ENCODE peak calls at places on chromosomes 3 and 15, in seven cellular contexts. One of them, this sample, is unnamed.
A peak's percentile ranks its signal among the peaks of the same experiment; 100 is the strongest.

GRCh38 chr3:111749171-111750170 is 109.6 kb upstream of the PHLDB2 start:
- DNase-seq in neuronal stem cell: no peak
- DNase-seq in hepatocyte: no peak
- DNase-seq in CD8-positive, alpha-beta memory T cell: no peak
- DNase-seq in HCT116: no peak
- DNase-seq in sigmoid colon: no peak
- DNase-seq in adrenal gland: no peak
- DNase-seq in this sample: no peak

GRCh38 chr3:123343296-123344174 is 105.4 kb downstream of the ADCY5 start:
- DNase-seq in neuronal stem cell: no peak
- DNase-seq in hepatocyte: no peak
- DNase-seq in CD8-positive, alpha-beta memory T cell: peak; percentile 40
- DNase-seq in HCT116: no peak
- DNase-seq in sigmoid colon: peak; percentile 66
- DNase-seq in adrenal gland: no peak
- DNase-seq in this sample: no peak

GRCh38 chr3:46852839-46853355 is 10.3 kb downstream of the MYL3 start:
- DNase-seq in neuronal stem cell: no peak
- DNase-seq in hepatocyte: no peak
- DNase-seq in CD8-positive, alpha-beta memory T cell: peak; percentile 27
- DNase-seq in HCT116: no peak
- DNase-seq in sigmoid colon: no peak
- DNase-seq in adrenal gland: peak; percentile 17
- DNase-seq in this sample: no peak

GRCh38 chr3:142975316-142975995 is 12.0 kb upstream of the PAQR9 start:
- DNase-seq in neuronal stem cell: no peak
- DNase-seq in hepatocyte: no peak
- DNase-seq in CD8-positive, alpha-beta memory T cell: no peak
- DNase-seq in HCT116: no peak
- DNase-seq in sigmoid colon: no peak
- DNase-seq in adrenal gland: no peak
- DNase-seq in this sample: no peak

GRCh38 chr3:181009225-181009624 is 19.7 kb upstream of the DNAJC19 start:
- DNase-seq in neuronal stem cell: no peak
- DNase-seq in hepatocyte: no peak
- DNase-seq in CD8-positive, alpha-beta memory T cell: no peak
- DNase-seq in HCT116: no peak
- DNase-seq in sigmoid colon: no peak
- DNase-seq in adrenal gland: no peak
- DNase-seq in this sample: no peak

GRCh38 chr3:32733631-32734229 is 48.7 kb downstream of the CNOT10 start:
- DNase-seq in neuronal stem cell: peak; percentile 21
- DNase-seq in hepatocyte: peak; percentile 43
- DNase-seq in CD8-positive, alpha-beta memory T cell: no peak
- DNase-seq in HCT116: peak; percentile 19
- DNase-seq in sigmoid colon: no peak
- DNase-seq in adrenal gland: no peak
- DNase-seq in this sample: no peak

GRCh38 chr15:75530169-75530568 is 48.9 kb downstream of the PTPN9 start:
- DNase-seq in neuronal stem cell: no peak
- DNase-seq in hepatocyte: no peak
- DNase-seq in CD8-positive, alpha-beta memory T cell: no peak
- DNase-seq in HCT116: no peak
- DNase-seq in sigmoid colon: no peak
- DNase-seq in adrenal gland: no peak
- DNase-seq in this sample: no peak

GRCh38 chr3:48656061-48656840 is 6.4 kb downstream of the CELSR3 start:
- DNase-seq in neuronal stem cell: peak; percentile 89
- DNase-seq in hepatocyte: peak; percentile 90
- DNase-seq in CD8-positive, alpha-beta memory T cell: peak; percentile 89
- DNase-seq in HCT116: peak; percentile 21
- DNase-seq in sigmoid colon: peak; percentile 89
- DNase-seq in adrenal gland: peak; percentile 83
- DNase-seq in this sample: peak; percentile 66

GRCh38 chr3:195597848-195598247 is 14.1 kb upstream of the APOD start:
- DNase-seq in neuronal stem cell: no peak
- DNase-seq in hepatocyte: no peak
- DNase-seq in CD8-positive, alpha-beta memory T cell: no peak
- DNase-seq in HCT116: no peak
- DNase-seq in sigmoid colon: peak; percentile 36
- DNase-seq in adrenal gland: peak; percentile 31
- DNase-seq in this sample: no peak

GRCh38 chr15:50676799-50677483 is 9.7 kb downstream of the TRPM7 start:
- DNase-seq in neuronal stem cell: no peak
- DNase-seq in hepatocyte: peak; percentile 28
- DNase-seq in CD8-positive, alpha-beta memory T cell: no peak
- DNase-seq in HCT116: no peak
- DNase-seq in sigmoid colon: no peak
- DNase-seq in adrenal gland: no peak
- DNase-seq in this sample: no peak

GRCh38 chr3:58237940-58238681 is 519 bp downstream of the ABHD6 start:
- DNase-seq in neuronal stem cell: peak; percentile 29
- DNase-seq in hepatocyte: peak; percentile 60
- DNase-seq in CD8-positive, alpha-beta memory T cell: peak; percentile 77
- DNase-seq in HCT116: no peak
- DNase-seq in sigmoid colon: peak; percentile 88
- DNase-seq in adrenal gland: peak; percentile 80
- DNase-seq in this sample: no peak

GRCh38 chr3:183081459-183082183 is 17.7 kb downstream of the MCCC1 start:
- DNase-seq in neuronal stem cell: no peak
- DNase-seq in hepatocyte: no peak
- DNase-seq in CD8-positive, alpha-beta memory T cell: no peak
- DNase-seq in HCT116: no peak
- DNase-seq in sigmoid colon: no peak
- DNase-seq in adrenal gland: no peak
- DNase-seq in this sample: no peak
- H3K36me3 ChIP-seq in neuronal stem cell: peaks cover 74% of the 10 kb centered on the region
- H3K36me3 ChIP-seq in hepatocyte: peaks cover 3% of the 10 kb centered on the region
- H3K36me3 ChIP-seq in CD8-positive, alpha-beta memory T cell: peaks cover 26% of the 10 kb centered on the region
- H3K36me3 ChIP-seq in HCT116: peaks cover 3% of the 10 kb centered on the region
- H3K36me3 ChIP-seq in sigmoid colon: no peaks in the 10 kb centered on the region
- H3K36me3 ChIP-seq in adrenal gland: no peaks in the 10 kb centered on the region
- H3K36me3 ChIP-seq in this sample: peaks cover 7% of the 10 kb centered on the region

GRCh38 chr15:69018951-69019350 is 4.5 kb downstream of the NOX5 start:
- DNase-seq in neuronal stem cell: no peak
- DNase-seq in hepatocyte: no peak
- DNase-seq in CD8-positive, alpha-beta memory T cell: no peak
- DNase-seq in HCT116: no peak
- DNase-seq in sigmoid colon: no peak
- DNase-seq in adrenal gland: no peak
- DNase-seq in this sample: no peak
- H3K27ac ChIP-seq in neuronal stem cell: no peak overlapping the region
- H3K27ac ChIP-seq in hepatocyte: no peak overlapping the region
- H3K27ac ChIP-seq in CD8-positive, alpha-beta memory T cell: no peak overlapping the region
- H3K27ac ChIP-seq in HCT116: no peak overlapping the region
- H3K27ac ChIP-seq in sigmoid colon: no peak overlapping the region
- H3K27ac ChIP-seq in adrenal gland: no peak overlapping the region
- H3K27ac ChIP-seq in this sample: no peak overlapping the region

GRCh38 chr3:150583028-150583427 is 20.1 kb upstream of the SELENOT start:
- DNase-seq in neuronal stem cell: no peak
- DNase-seq in hepatocyte: no peak
- DNase-seq in CD8-positive, alpha-beta memory T cell: no peak
- DNase-seq in HCT116: no peak
- DNase-seq in sigmoid colon: no peak
- DNase-seq in adrenal gland: no peak
- DNase-seq in this sample: no peak

GRCh38 chr3:150582620-150583019 is 20.5 kb upstream of the SELENOT start:
- DNase-seq in neuronal stem cell: no peak
- DNase-seq in hepatocyte: no peak
- DNase-seq in CD8-positive, alpha-beta memory T cell: no peak
- DNase-seq in HCT116: no peak
- DNase-seq in sigmoid colon: no peak
- DNase-seq in adrenal gland: no peak
- DNase-seq in this sample: no peak

GRCh38 chr3:150581174-150581573 is 21.9 kb upstream of the SELENOT start:
- DNase-seq in neuronal stem cell: no peak
- DNase-seq in hepatocyte: no peak
- DNase-seq in CD8-positive, alpha-beta memory T cell: no peak
- DNase-seq in HCT116: no peak
- DNase-seq in sigmoid colon: no peak
- DNase-seq in adrenal gland: no peak
- DNase-seq in this sample: no peak

GRCh38 chr3:150577854-150578253 is 25.3 kb upstream of the SELENOT start:
- DNase-seq in neuronal stem cell: no peak
- DNase-seq in hepatocyte: no peak
- DNase-seq in CD8-positive, alpha-beta memory T cell: no peak
- DNase-seq in HCT116: no peak
- DNase-seq in sigmoid colon: no peak
- DNase-seq in adrenal gland: no peak
- DNase-seq in this sample: no peak
- H3K36me3 ChIP-seq in neuronal stem cell: peaks cover 90% of the 10 kb centered on the region
- H3K36me3 ChIP-seq in hepatocyte: no peaks in the 10 kb centered on the region
- H3K36me3 ChIP-seq in CD8-positive, alpha-beta memory T cell: no peaks in the 10 kb centered on the region
- H3K36me3 ChIP-seq in HCT116: peaks cover 29% of the 10 kb centered on the region
- H3K36me3 ChIP-seq in sigmoid colon: no peaks in the 10 kb centered on the region
- H3K36me3 ChIP-seq in adrenal gland: no peaks in the 10 kb centered on the region
- H3K36me3 ChIP-seq in this sample: peaks cover 22% of the 10 kb centered on the region

GRCh38 chr3:72887378-72887722 is 496 bp upstream of the GXYLT2 start:
- DNase-seq in neuronal stem cell: no peak
- DNase-seq in hepatocyte: no peak
- DNase-seq in CD8-positive, alpha-beta memory T cell: no peak
- DNase-seq in HCT116: no peak
- DNase-seq in sigmoid colon: no peak
- DNase-seq in adrenal gland: no peak
- DNase-seq in this sample: no peak

GRCh38 chr3:72890166-72890925 is 2.5 kb downstream of the GXYLT2 start:
- DNase-seq in neuronal stem cell: no peak
- DNase-seq in hepatocyte: no peak
- DNase-seq in CD8-positive, alpha-beta memory T cell: no peak
- DNase-seq in HCT116: no peak
- DNase-seq in sigmoid colon: no peak
- DNase-seq in adrenal gland: no peak
- DNase-seq in this sample: no peak

GRCh38 chr3:72889310-72890165 is 1.7 kb downstream of the GXYLT2 start:
- DNase-seq in neuronal stem cell: no peak
- DNase-seq in hepatocyte: no peak
- DNase-seq in CD8-positive, alpha-beta memory T cell: no peak
- DNase-seq in HCT116: no peak
- DNase-seq in sigmoid colon: no peak
- DNase-seq in adrenal gland: no peak
- DNase-seq in this sample: no peak

GRCh38 chr3:72888546-72889309 is 882 bp downstream of the GXYLT2 start:
- DNase-seq in neuronal stem cell: peak; percentile 90
- DNase-seq in hepatocyte: no peak
- DNase-seq in CD8-positive, alpha-beta memory T cell: no peak
- DNase-seq in HCT116: no peak
- DNase-seq in sigmoid colon: no peak
- DNase-seq in adrenal gland: peak; percentile 64
- DNase-seq in this sample: no peak

GRCh38 chr3:72887723-72888545 is at the start of gene GXYLT2:
- DNase-seq in neuronal stem cell: peak; percentile 67
- DNase-seq in hepatocyte: peak; percentile 86
- DNase-seq in CD8-positive, alpha-beta memory T cell: no peak
- DNase-seq in HCT116: no peak
- DNase-seq in sigmoid colon: peak; percentile 83
- DNase-seq in adrenal gland: peak; percentile 83
- DNase-seq in this sample: peak; percentile 28
- H3K27ac ChIP-seq in neuronal stem cell: no peak within 1 kb of the TSS
- H3K27ac ChIP-seq in hepatocyte: peak within 1 kb of the TSS; percentile 81
- H3K27ac ChIP-seq in CD8-positive, alpha-beta memory T cell: no peak within 1 kb of the TSS
- H3K27ac ChIP-seq in HCT116: peak within 1 kb of the TSS; percentile 50
- H3K27ac ChIP-seq in sigmoid colon: peak within 1 kb of the TSS; percentile 67
- H3K27ac ChIP-seq in adrenal gland: peak within 1 kb of the TSS; percentile 39
- H3K27ac ChIP-seq in this sample: peak within 1 kb of the TSS; percentile 74